ENCODE peak calls at places on chromosomes 11 and 22, in five cellular contexts. J, F, Z, H and L are unnamed samples.

GRCh38 chr11:60931897-60932296 is 7.6 kb downstream of the TMEM132A start:
- DNase-seq in J (no peak), F (no peak), Z (no peak), H (no peak), L (no peak)

GRCh38 chr22:36743591-36744412 is 32.1 kb downstream of the IFT27 start:
- DNase-seq in J (no peak), F (no peak), Z (no peak), H (no peak), L (no peak)

GRCh38 chr22:20580611-20581502 is 73.4 kb downstream of the MED15 start:
- DNase-seq in J (no peak), F (no peak), Z (no peak), H (no peak), L (no peak)

GRCh38 chr11:64614927-64615326 is 23.9 kb downstream of the SLC22A12 start:
- DNase-seq in J (no peak), F (no peak), Z (no peak), H (no peak), L (no peak)

GRCh38 chr22:21981874-21982273 is 713 bp downstream of the TOP3B start:
- DNase-seq in J (no peak), F (no peak), Z (no peak), H (no peak), L (no peak)

GRCh38 chr11:85475637-85476517 is 151.3 kb downstream of the DLG2 start:
- DNase-seq in J (no peak), F (no peak), Z (no peak), H (no peak), L (no peak)

GRCh38 chr11:44818110-44818509 is 91.3 kb downstream of the TSPAN18 start:
- DNase-seq in J (no peak), F (no peak), Z (no peak), H (no peak), L (no peak)

GRCh38 chr11:2165571-2165970 is 4.6 kb upstream of the INS start:
- DNase-seq in J (no peak), F (no peak), Z (no peak), H (no peak), L (no peak)

GRCh38 chr11:57650739-57651090 is 1.0 kb upstream of the YPEL4 start:
- DNase-seq in J (no peak), F (no peak), Z (no peak), H (no peak), L (no peak)

GRCh38 chr11:76699461-76700091 is 29.0 kb upstream of the LRRC32 start:
- DNase-seq in J (no peak), F (no peak), Z (no peak), H (no peak), L (no peak)

GRCh38 chr11:76696756-76697155 is 26.2 kb upstream of the LRRC32 start:
- DNase-seq in J (no peak), F (no peak), Z (no peak), H (no peak), L (no peak)

GRCh38 chr11:76700177-76701100 is 29.9 kb upstream of the LRRC32 start:
- DNase-seq in J (no peak), F (peak), Z (no peak), H (no peak), L (no peak)

GRCh38 chr11:76695767-76696166 is 25.2 kb upstream of the LRRC32 start:
- DNase-seq in J (no peak), F (no peak), Z (no peak), H (no peak), L (no peak)

GRCh38 chr11:76698321-76699043 is 27.9 kb upstream of the LRRC32 start:
- DNase-seq in J (no peak), F (no peak), Z (no peak), H (no peak), L (no peak)
- TF ChIP-seq CTCF in J (no peak), F (peak), Z (peak), H (no peak), L (no peak)

GRCh38 chr11:3191586-3192324 is 26.6 kb upstream of the OSBPL5 start:
- DNase-seq in J (peak), F (no peak), Z (no peak), H (no peak), L (no peak)

GRCh38 chr11:3193373-3194015 is 25.1 kb downstream of the MRGPRG start:
- DNase-seq in J (peak), F (no peak), Z (no peak), H (no peak), L (no peak)

GRCh38 chr11:3194016-3194816 is 24.4 kb downstream of the MRGPRG start:
- DNase-seq in J (peak), F (no peak), Z (no peak), H (no peak), L (no peak)

GRCh38 chr11:3190600-3190999 is 25.5 kb upstream of the OSBPL5 start:
- DNase-seq in J (peak), F (no peak), Z (no peak), H (no peak), L (no peak)

DNA sequence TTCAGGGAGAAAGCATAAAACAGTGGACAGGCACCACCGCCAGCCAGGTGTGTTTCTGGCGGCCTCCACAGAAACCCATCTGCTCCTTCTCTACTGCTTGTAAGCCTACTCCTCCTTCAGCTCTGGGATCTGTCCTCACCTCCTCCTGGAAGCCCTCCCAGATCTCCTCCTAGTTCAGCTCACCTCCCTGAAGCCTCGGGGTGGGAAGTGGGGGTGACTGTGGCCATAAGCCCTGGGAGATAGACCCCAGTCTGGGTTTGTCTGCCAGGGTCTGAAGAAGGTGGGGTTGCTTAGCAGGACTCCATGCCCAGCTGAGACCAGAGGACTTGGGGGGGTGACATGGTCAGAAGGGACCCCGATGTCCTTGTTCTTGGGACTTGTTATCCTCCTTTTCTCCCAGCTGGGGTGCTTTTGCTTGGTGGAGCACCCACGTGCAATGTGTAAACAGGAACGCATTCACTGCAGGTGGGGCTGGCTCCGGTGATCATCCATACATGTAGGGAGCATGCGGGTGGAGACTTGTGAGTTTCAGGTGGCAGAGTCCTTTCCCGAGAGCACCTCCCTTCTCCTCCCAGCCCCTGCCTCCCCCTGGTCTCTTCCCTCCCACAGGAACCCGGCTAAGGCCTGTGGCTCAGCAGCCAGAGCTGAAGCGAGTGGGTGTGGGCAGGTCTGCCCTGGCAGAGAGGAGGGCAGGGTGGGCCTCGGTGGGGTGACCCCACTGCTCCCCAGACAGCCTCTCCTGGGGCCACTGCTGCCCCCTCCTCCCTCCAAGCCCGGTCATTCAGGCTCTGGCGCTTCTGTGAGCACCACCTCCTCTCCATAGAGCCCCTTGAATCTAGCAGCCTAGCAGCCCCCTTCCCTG is 25.9 kb downstream of the MRGPRG start:
- DNase-seq in J (peak), F (no peak), Z (no peak), H (no peak), L (peak)
- TF ChIP-seq CTCF in J (no peak), F (no peak), Z (no peak), H (no peak), L (no peak)

GRCh38 chr11:119094816-119095065 is 6.9 kb downstream of the DPAGT1 start:
- DNase-seq in J (peak), F (no peak), Z (no peak), H (peak), L (peak)
- TF ChIP-seq CTCF in J (peak), F (peak), Z (peak), H (peak), L (peak)

DNA sequence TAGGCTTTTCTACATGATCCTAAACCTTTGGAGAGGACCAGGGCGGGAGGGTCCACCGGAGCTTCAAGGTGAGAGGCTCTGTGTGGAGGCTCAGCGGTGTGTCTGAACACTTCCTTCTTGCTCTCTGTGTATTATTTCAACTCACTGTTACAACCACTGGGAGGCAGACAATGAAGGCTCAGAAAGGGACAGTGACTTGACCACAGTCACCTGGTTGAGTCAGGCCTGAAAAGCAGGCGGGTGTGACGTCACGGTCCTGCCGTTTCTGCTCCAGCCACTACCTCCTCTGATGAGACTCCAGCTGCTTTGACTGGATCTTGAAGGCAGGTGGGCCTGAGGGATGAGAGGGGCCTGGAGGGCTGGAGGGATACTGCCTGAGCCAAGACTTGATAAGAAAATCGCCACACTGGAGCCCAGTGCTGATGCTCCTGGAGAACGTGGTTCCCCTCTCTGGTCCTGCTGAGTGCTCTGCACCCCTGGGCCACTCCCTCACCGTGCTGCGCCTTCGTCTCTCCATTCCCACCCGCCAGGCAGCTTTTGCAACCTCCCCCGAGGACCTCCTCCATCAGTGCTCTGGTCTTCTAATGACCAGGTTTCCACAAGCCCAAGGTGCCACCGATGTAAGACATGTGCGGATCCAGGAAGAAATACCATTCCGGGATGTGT is 27.9 kb downstream of the KCNC1 start:
- DNase-seq in J (no peak), F (no peak), Z (no peak), H (no peak), L (no peak)
- TF ChIP-seq CTCF in J (no peak), F (no peak), Z (no peak), H (no peak), L (no peak)

DNA sequence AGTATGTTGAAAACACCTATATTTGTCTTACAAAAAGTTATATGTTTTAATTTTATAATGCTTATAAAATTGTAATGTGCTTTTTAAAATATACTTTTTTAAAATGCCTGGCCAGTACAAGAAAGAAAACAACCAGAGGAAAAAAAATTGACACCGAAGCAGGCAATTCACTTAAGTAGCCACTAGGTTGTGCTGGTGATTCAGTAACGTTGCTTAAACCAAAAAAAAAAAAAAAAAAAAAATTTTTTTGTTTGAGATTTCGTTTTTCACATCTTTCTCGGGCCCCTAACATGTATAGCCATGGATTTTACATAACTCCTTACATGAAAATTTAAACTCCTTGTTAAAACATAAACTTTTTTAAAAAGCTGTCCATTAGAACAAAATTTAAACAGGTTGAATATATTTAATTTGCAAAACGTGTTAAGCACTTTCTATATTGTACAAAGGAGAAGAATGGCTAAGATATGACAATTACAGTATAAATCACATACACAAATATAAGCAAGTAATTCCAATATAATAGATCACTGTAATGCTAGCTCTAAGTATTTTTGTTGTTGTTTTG is 9.2 kb downstream of the OR8B4 start:
- DNase-seq in J (no peak), F (no peak), Z (no peak), H (no peak), L (no peak)
- TF ChIP-seq CTCF in J (peak), F (peak), Z (peak), H (no peak), L (peak)